ENCODE peak calls at places on chromosome 17, in ten cellular contexts. K, L, A, W, N, X, U, Z, B and Q are unnamed samples. For H3K9me3 and H3K4me1, the result is how much of the 10 kb centered on the place peaks cover.

GRCh38 chr17:27157297-27157696 is 136.6 kb upstream of the WSB1 start:
- DNase-seq in X (no peak), Z (no peak), L (no peak), B (no peak), K (no peak), N (no peak), U (no peak), W (no peak), A (no peak), Q (no peak)

GRCh38 chr17:17819561-17819995 is 17.2 kb downstream of the SREBF1 start:
- DNase-seq in N (peak), A (no peak), U (peak), L (no peak), B (peak), Z (peak), W (no peak), K (peak), X (no peak), Q (peak)

GRCh38 chr17:66675991-66676371 is 158.9 kb upstream of the CACNG5 start:
- DNase-seq in L (no peak), K (peak), B (no peak), X (no peak), N (peak), W (peak), U (peak), Z (no peak), A (no peak), Q (no peak)

GRCh38 chr17:78293896-78294295 is 62.5 kb downstream of the TMEM235 start:
- DNase-seq in X (no peak), Z (no peak), A (no peak), L (no peak), B (no peak), W (no peak), K (no peak), N (no peak), U (no peak), Q (no peak)

GRCh38 chr17:18988546-18989173 is 15.9 kb downstream of the FAM83G start:
- DNase-seq in L (no peak), N (no peak), K (no peak), U (peak), W (no peak), Z (peak), A (no peak), X (no peak), B (no peak), Q (no peak)

GRCh38 chr17:45043268-45043681 is 8.2 kb downstream of the DCAKD start:
- DNase-seq in B (no peak), U (no peak), N (no peak), L (no peak), Z (no peak), X (no peak), K (peak), A (no peak), W (no peak), Q (peak)

GRCh38 chr17:12007466-12007865 is 10.2 kb upstream of the ZNF18 start:
- DNase-seq in N (no peak), B (no peak), L (no peak), K (no peak), U (no peak), W (no peak), A (no peak), Z (no peak), X (no peak), Q (no peak)

GRCh38 chr17:29178750-29179231 is 1.4 kb downstream of the MYO18A start:
- DNase-seq in Z (peak), L (no peak), N (no peak), U (peak), A (no peak), W (no peak), B (peak), X (no peak), K (no peak), Q (no peak)

GRCh38 chr17:61164517-61164916 is 235.1 kb upstream of the TBX2 start:
- DNase-seq in U (no peak), K (no peak), B (no peak), X (no peak), L (no peak), A (no peak), Z (no peak), W (no peak), N (no peak), Q (no peak)
- H3K4me3 ChIP-seq in U (no peak), K (no peak), B (no peak), X (no peak), L (no peak), A (no peak), Z (no peak), W (no peak), N (no peak), Q (no peak)

GRCh38 chr17:35295686-35296085 is 52.8 kb downstream of the SLFN5 start:
- DNase-seq in A (no peak), N (no peak), W (no peak), K (no peak), X (no peak), Z (no peak), L (no peak), U (no peak), B (no peak), Q (no peak)

GRCh38 chr17:35294756-35295155 is 51.9 kb downstream of the SLFN5 start:
- DNase-seq in B (peak), A (no peak), X (no peak), K (peak), U (no peak), N (no peak), W (no peak), Z (no peak), L (no peak), Q (no peak)

GRCh38 chr17:35298639-35299038 is 55.8 kb downstream of the SLFN5 start:
- DNase-seq in N (no peak), A (no peak), B (no peak), K (no peak), Z (no peak), W (no peak), U (no peak), X (no peak), L (no peak), Q (no peak)

GRCh38 chr17:35299108-35299507 is 56.2 kb downstream of the SLFN5 start:
- DNase-seq in N (no peak), W (no peak), Z (peak), L (no peak), X (no peak), A (no peak), K (no peak), U (peak), B (peak), Q (no peak)

GRCh38 chr17:35297666-35298065 is 54.8 kb downstream of the SLFN5 start:
- DNase-seq in Z (no peak), X (no peak), L (no peak), U (no peak), N (no peak), K (no peak), W (no peak), B (no peak), A (no peak), Q (no peak)
- H3K9me3 ChIP-seq in Z (under half), X (under half), L (under half), U (under half), N (under half), K (under half), W (under half), B (under half), A (under half), Q (under half)

GRCh38 chr17:57459286-57459915 is 203.1 kb downstream of the MSI2 start:
- DNase-seq in B (no peak), A (no peak), N (no peak), Z (no peak), W (no peak), K (peak), U (no peak), L (no peak), X (no peak), Q (no peak)
- H3K4me1 ChIP-seq in B (under half), A (under half), N (under half), Z (under half), W (under half), K (under half), U (under half), L (under half), X (under half), Q (half or more)

GRCh38 chr17:75361344-75361743 is 44.1 kb downstream of the GRB2 start:
- DNase-seq in Z (no peak), W (no peak), K (no peak), U (no peak), B (no peak), L (no peak), N (no peak), A (no peak), X (no peak), Q (no peak)
- H3K4me3 ChIP-seq in Z (no peak), W (no peak), K (no peak), U (no peak), B (no peak), L (no peak), N (no peak), A (no peak), X (no peak), Q (no peak)

GRCh38 chr17:52930581-52930980 is 772.1 kb upstream of the CA10 start:
- DNase-seq in K (no peak), L (no peak), Z (no peak), W (no peak), X (no peak), N (no peak), A (no peak), U (no peak), B (no peak), Q (no peak)

DNA sequence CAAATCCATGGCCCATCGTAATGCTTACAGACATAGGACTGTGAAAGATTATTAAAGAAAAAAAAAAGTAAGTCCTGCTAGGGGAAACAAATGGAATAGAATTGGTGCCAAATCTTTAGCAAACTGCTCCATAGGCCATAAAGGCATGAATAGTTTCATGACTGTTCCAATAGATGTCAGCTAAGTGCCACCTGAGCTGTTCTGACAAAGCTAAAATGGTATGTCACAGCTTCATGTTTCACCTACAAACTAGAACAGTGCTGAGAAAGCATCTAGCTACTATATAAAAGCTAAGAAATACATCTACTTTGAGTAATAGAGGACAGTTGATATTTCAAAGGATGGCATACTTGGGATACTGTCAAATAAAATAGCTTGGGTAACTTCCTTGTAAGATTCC is 771.6 kb upstream of the CA10 start:
- DNase-seq in Z (no peak), L (no peak), A (no peak), B (no peak), N (no peak), U (no peak), X (no peak), W (no peak), K (no peak), Q (no peak)
- H3K9me3 ChIP-seq in Z (under half), L (under half), A (under half), B (under half), N (under half), U (under half), X (under half), W (under half), K (under half), Q (under half)